ENCODE peak calls at places on chromosomes 3 and 15, in nine cellular contexts. B is A549, Y is ovary, Z is cardiac muscle cell, S is neural crest cell, X is foreskin keratinocyte, V is heart left ventricle, U is transverse colon, K is omental fat pad. P is an unnamed sample.

GRCh38 chr15:75065851-75066509 is 42.6 kb downstream of the PPCDC start:
- DNase-seq in B (no peak), Y (peak), Z (no peak), S (no peak), X (no peak), V (no peak), U (no peak), K (no peak), P (no peak)

GRCh38 chr15:55267401-55268053 is 22.1 kb downstream of the RAB27A start:
- DNase-seq in B (no peak), Y (no peak), Z (no peak), S (no peak), X (no peak), V (peak), U (peak), K (no peak), P (no peak)

GRCh38 chr3:26438325-26438940 is 184.1 kb upstream of the LRRC3B start:
- DNase-seq in B (no peak), Y (no peak), Z (no peak), S (no peak), X (peak), V (no peak), U (no peak), K (no peak), P (no peak)

GRCh38 chr3:39025222-39025970 is 26.3 kb downstream of the SCN11A start:
- DNase-seq in B (no peak), Y (peak), Z (no peak), S (no peak), X (no peak), V (no peak), U (no peak), K (no peak), P (peak)

GRCh38 chr3:15875016-15875689 is 77.4 kb upstream of the ANKRD28 start:
- DNase-seq in B (no peak), Y (no peak), Z (no peak), S (no peak), X (no peak), V (no peak), U (no peak), K (no peak), P (no peak)

GRCh38 chr15:70618929-70619328 is 144.4 kb downstream of the UACA start:
- DNase-seq in B (no peak), Y (no peak), Z (no peak), S (no peak), X (no peak), V (no peak), U (no peak), K (no peak), P (no peak)

GRCh38 chr3:126348308-126348920 is 8.8 kb downstream of the KLF15 start:
- DNase-seq in B (no peak), Y (peak), Z (no peak), S (no peak), X (no peak), V (peak), U (no peak), K (no peak), P (no peak)

GRCh38 chr3:126910231-126910630 is 72.7 kb upstream of the PLXNA1 start:
- DNase-seq in B (no peak), Y (no peak), Z (no peak), S (no peak), X (no peak), V (no peak), U (no peak), K (no peak), P (no peak)

GRCh38 chr3:129690406-129690805 is 83.9 kb upstream of the PLXND1 start:
- DNase-seq in B (peak), Y (no peak), Z (peak), S (peak), X (peak), V (no peak), U (no peak), K (no peak), P (no peak)

GRCh38 chr3:15505412-15506165 is 15.9 kb downstream of the COLQ start:
- DNase-seq in B (no peak), Y (no peak), Z (no peak), S (no peak), X (no peak), V (no peak), U (no peak), K (no peak), P (no peak)

GRCh38 chr15:40768492-40769309 is 1.1 kb upstream of the C15orf62 start:
- DNase-seq in B (no peak), Y (no peak), Z (no peak), S (no peak), X (no peak), V (no peak), U (peak), K (no peak), P (no peak)

GRCh38 chr15:68797157-68797556 is 23.5 kb downstream of the ANP32A start:
- DNase-seq in B (no peak), Y (no peak), Z (no peak), S (no peak), X (no peak), V (no peak), U (no peak), K (no peak), P (no peak)

GRCh38 chr15:45378149-45378912 is at the start of gene GATM:
- DNase-seq in B (peak), Y (peak), Z (peak), S (peak), X (no peak), V (peak), U (peak), K (peak), P (peak)

GRCh38 chr15:91710072-91710471 is 143.4 kb upstream of the SLCO3A1 start:
- DNase-seq in B (no peak), Y (no peak), Z (no peak), S (no peak), X (peak), V (no peak), U (no peak), K (no peak), P (no peak)

GRCh38 chr3:13121553-13122001 is 48.3 kb upstream of the IQSEC1 start:
- DNase-seq in B (no peak), Y (no peak), Z (peak), S (no peak), X (no peak), V (no peak), U (no peak), K (no peak), P (no peak)

GRCh38 chr3:130748981-130749380 is 2.4 kb upstream of the PIK3R4 start:
- DNase-seq in B (no peak), Y (no peak), Z (no peak), S (no peak), X (no peak), V (no peak), U (no peak), K (no peak), P (no peak)

GRCh38 chr3:167810236-167810635 is 74.7 kb downstream of the SERPINI1 start:
- DNase-seq in B (no peak), Y (no peak), Z (no peak), S (no peak), X (no peak), V (no peak), U (no peak), K (no peak), P (no peak)

GRCh38 chr15:27017168-27017809 is 46.3 kb downstream of the GABRG3 start:
- DNase-seq in B (peak), Y (no peak), Z (peak), S (peak), X (peak), V (no peak), U (no peak), K (no peak), P (peak)

GRCh38 chr3:69081583-69082262 is 1.6 kb upstream of the UBA3 start:
- DNase-seq in B (no peak), Y (no peak), Z (no peak), S (no peak), X (no peak), V (no peak), U (no peak), K (no peak), P (no peak)

GRCh38 chr15:88487176-88487795 is 19.8 kb downstream of the MRPS11 start:
- DNase-seq in B (no peak), Y (no peak), Z (no peak), S (no peak), X (no peak), V (no peak), U (no peak), K (no peak), P (no peak)

GRCh38 chr15:36903922-36904479 is 196.3 kb downstream of the MEIS2 start:
- DNase-seq in B (no peak), Y (no peak), Z (peak), S (no peak), X (peak), V (no peak), U (no peak), K (no peak), P (no peak)

GRCh38 chr3:47193871-47194859 is 30.3 kb upstream of the SETD2 start:
- DNase-seq in B (no peak), Y (no peak), Z (no peak), S (no peak), X (peak), V (no peak), U (no peak), K (no peak), P (no peak)

GRCh38 chr3:120196812-120197211 is 88.2 kb downstream of the GPR156 start:
- DNase-seq in B (no peak), Y (no peak), Z (no peak), S (no peak), X (no peak), V (no peak), U (no peak), K (no peak), P (no peak)

GRCh38 chr3:184466413-184466960 is 86.6 kb downstream of the CHRD start:
- DNase-seq in B (no peak), Y (peak), Z (peak), S (no peak), X (no peak), V (peak), U (peak), K (no peak), P (no peak)

GRCh38 chr3:70090322-70090913 is 90.9 kb downstream of the SAMMSON start:
- DNase-seq in B (peak), Y (no peak), Z (peak), S (no peak), X (no peak), V (no peak), U (no peak), K (no peak), P (no peak)

GRCh38 chr3:40088527-40089170 is 220.9 kb upstream of the EIF1B start:
- DNase-seq in B (no peak), Y (no peak), Z (no peak), S (no peak), X (no peak), V (no peak), U (no peak), K (no peak), P (no peak)

GRCh38 chr3:181252626-181253025 is 263.1 kb upstream of the DNAJC19 start:
- DNase-seq in B (no peak), Y (no peak), Z (no peak), S (no peak), X (no peak), V (no peak), U (no peak), K (no peak), P (no peak)

GRCh38 chr3:194938845-194939531 is 253.3 kb downstream of the FAM43A start:
- DNase-seq in B (no peak), Y (peak), Z (no peak), S (no peak), X (no peak), V (no peak), U (peak), K (no peak), P (no peak)

GRCh38 chr3:183224581-183224980 is 28.5 kb upstream of the B3GNT5 start:
- DNase-seq in B (no peak), Y (no peak), Z (no peak), S (no peak), X (no peak), V (no peak), U (no peak), K (no peak), P (no peak)

GRCh38 chr3:79602385-79602784 is 165.4 kb downstream of the ROBO1 start:
- DNase-seq in B (no peak), Y (no peak), Z (no peak), S (no peak), X (no peak), V (no peak), U (no peak), K (no peak), P (no peak)

GRCh38 chr15:100516592-100517489 is 11.9 kb downstream of the CERS3 start:
- DNase-seq in B (no peak), Y (no peak), Z (no peak), S (no peak), X (no peak), V (no peak), U (no peak), K (no peak), P (no peak)

GRCh38 chr15:61530769-61531168 is 301.7 kb upstream of the RORA start:
- DNase-seq in B (no peak), Y (no peak), Z (no peak), S (no peak), X (no peak), V (no peak), U (no peak), K (no peak), P (no peak)
- TF ChIP-seq CTCF in B (no peak), Y (no peak), Z (no peak), S (no peak), X (peak), V (no peak), U (no peak), K (no peak), P (no peak)

GRCh38 chr15:38490231-38490630 is 36.3 kb downstream of the FAM98B start:
- DNase-seq in B (no peak), Y (no peak), Z (no peak), S (no peak), X (no peak), V (no peak), U (no peak), K (no peak), P (peak)

DNA sequence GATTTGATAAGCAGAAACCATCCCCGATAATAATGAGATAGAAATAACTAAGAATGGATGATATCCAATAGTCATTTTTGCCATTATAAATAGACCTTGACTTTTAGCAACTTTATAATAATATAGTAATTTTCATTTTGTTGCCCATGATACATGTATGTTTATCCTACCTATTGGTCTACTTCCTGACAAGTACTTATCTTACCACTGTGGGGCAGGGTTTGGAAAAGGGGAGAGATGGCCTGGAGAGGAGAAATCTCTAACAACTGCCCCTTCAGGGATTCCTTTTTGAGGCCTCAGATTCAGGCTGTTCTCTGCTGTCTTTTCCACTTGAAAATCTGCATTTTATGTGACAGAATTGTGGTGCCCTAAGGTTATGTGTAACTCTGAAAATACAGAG is 42.2 kb downstream of the FAM98B start:
- DNase-seq in B (no peak), Y (no peak), Z (no peak), S (no peak), X (no peak), V (no peak), U (no peak), K (no peak), P (no peak)
- TF ChIP-seq CTCF in B (no peak), Y (no peak), Z (no peak), S (no peak), X (peak), V (no peak), U (no peak), K (no peak), P (no peak)

DNA sequence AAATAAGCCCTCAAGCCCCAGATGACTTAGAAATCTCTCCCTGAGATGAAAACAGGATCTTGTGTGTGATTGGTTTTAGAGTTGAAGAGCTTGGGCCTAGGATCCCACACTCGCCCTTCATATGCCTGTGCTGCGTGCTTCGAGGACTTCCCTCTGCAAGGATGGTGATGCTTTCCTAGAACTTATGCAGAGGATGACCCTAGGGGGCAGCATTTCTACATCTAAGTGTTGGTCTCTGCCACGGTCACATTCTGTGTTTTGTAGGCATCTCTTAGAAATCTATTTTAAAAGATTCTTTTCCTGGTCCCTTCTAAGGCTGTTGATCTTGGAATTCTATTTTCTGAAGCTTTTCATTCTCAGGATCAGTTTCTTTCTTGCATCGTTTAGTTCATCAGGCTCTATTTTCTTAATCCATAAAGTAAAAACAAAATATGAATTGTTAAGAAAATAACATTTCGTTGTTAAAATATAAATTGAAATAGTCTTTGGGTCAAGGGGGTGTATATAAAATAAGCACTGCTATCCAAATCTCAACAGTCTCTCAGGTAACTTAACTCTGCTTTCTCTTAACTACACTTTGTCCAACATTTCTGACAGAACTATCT is 45.7 kb downstream of the WDR76 start:
- DNase-seq in B (peak), Y (no peak), Z (peak), S (peak), X (no peak), V (no peak), U (peak), K (no peak), P (peak)
- TF ChIP-seq CTCF in B (peak), Y (no peak), Z (peak), S (peak), X (peak), V (peak), U (peak), K (no peak), P (peak)

GRCh38 chr3:197926418-197926817 is 23.6 kb upstream of the RPL35A start:
- DNase-seq in B (no peak), Y (no peak), Z (no peak), S (no peak), X (no peak), V (no peak), U (no peak), K (no peak), P (no peak)
- TF ChIP-seq CTCF in B (no peak), Y (no peak), Z (peak), S (peak), X (peak), V (no peak), U (no peak), K (no peak), P (no peak)

GRCh38 chr15:53808058-53808703 is 48.7 kb upstream of the WDR72 start:
- DNase-seq in B (peak), Y (no peak), Z (peak), S (no peak), X (no peak), V (no peak), U (no peak), K (no peak), P (no peak)
- TF ChIP-seq CTCF in B (peak), Y (no peak), Z (peak), S (peak), X (peak), V (peak), U (peak), K (no peak), P (peak)